ENCODE peak calls at places on chromosomes 16 and 17, in eight cellular contexts. J is activated T-helper 1 cell treated with anti-CD3 and anti-CD28 coated beads, Interleukin-2, amount 50 U/mL, for 16 hours; T is NCI-H1105; L is stimulated activated CD4-positive, alpha-beta T cell treated with anti-CD3 and anti-CD28 coated beads, Interleukin-15, amount 100 ng/mL, for 48 hours; W is NCI-H2171 treated with DMSO at 0.1 percent for 48 hours; N is stimulated activated CD8-positive, alpha-beta memory T cell treated with anti-CD3 and anti-CD28 coated beads, Interleukin-15, amount 100 ng/mL, for 24 hours; Z is posterior cingulate gyrus; F is HEK293T. G is an unnamed sample.

GRCh38 chr17:60959696-60960095 is 282.0 kb downstream of the BCAS3 start:
- DNase-seq in J (no peak), T (no peak), L (no peak), W (no peak), N (no peak), Z (no peak), F (no peak), G (no peak)

GRCh38 chr16:57999366-57999970 is 1.0 kb downstream of the ZNF319 start:
- DNase-seq in J (no peak), T (no peak), L (no peak), W (no peak), N (no peak), Z (peak), F (no peak), G (peak)

GRCh38 chr17:44322236-44322895 is 2.3 kb downstream of the SLC25A39 start:
- DNase-seq in J (no peak), T (no peak), L (no peak), W (no peak), N (no peak), Z (no peak), F (no peak), G (no peak)

GRCh38 chr16:78742501-78743283 is 643.2 kb downstream of the WWOX start:
- DNase-seq in J (peak), T (no peak), L (peak), W (no peak), N (peak), Z (no peak), F (peak), G (no peak)

GRCh38 chr17:5553479-5553878 is 30.8 kb downstream of the NLRP1 start:
- DNase-seq in J (no peak), T (no peak), L (no peak), W (no peak), N (no peak), Z (no peak), F (peak), G (no peak)

GRCh38 chr17:40260528-40260927 is 27.2 kb upstream of the CDC6 start:
- DNase-seq in J (no peak), T (no peak), L (no peak), W (no peak), N (no peak), Z (no peak), F (no peak), G (no peak)

GRCh38 chr16:48102083-48103008 is 53.4 kb downstream of the ABCC12 start:
- DNase-seq in J (no peak), T (no peak), L (no peak), W (peak), N (no peak), Z (peak), F (no peak), G (no peak)

GRCh38 chr17:41532947-41533570 is 5.0 kb upstream of the KRT19 start:
- DNase-seq in J (no peak), T (no peak), L (no peak), W (no peak), N (no peak), Z (peak), F (no peak), G (no peak)

GRCh38 chr16:29892458-29892813 is 6.9 kb downstream of the SEZ6L2 start:
- DNase-seq in J (no peak), T (no peak), L (no peak), W (no peak), N (no peak), Z (no peak), F (no peak), G (no peak)

GRCh38 chr17:27226611-27227234 is 67.2 kb upstream of the WSB1 start:
- DNase-seq in J (no peak), T (no peak), L (no peak), W (no peak), N (no peak), Z (no peak), F (no peak), G (no peak)

GRCh38 chr17:64001763-64002529 is 3.8 kb downstream of the PRR29 start:
- DNase-seq in J (no peak), T (no peak), L (no peak), W (no peak), N (no peak), Z (no peak), F (no peak), G (no peak)

GRCh38 chr17:78940708-78941107 is 15.5 kb upstream of the TIMP2 start:
- DNase-seq in J (no peak), T (no peak), L (no peak), W (no peak), N (no peak), Z (peak), F (no peak), G (no peak)

GRCh38 chr17:55723488-55723848 is 804 bp upstream of the TMEM100 start:
- DNase-seq in J (no peak), T (no peak), L (no peak), W (no peak), N (no peak), Z (no peak), F (no peak), G (no peak)

GRCh38 chr16:1019234-1019933 is 37.8 kb downstream of the SOX8 start:
- DNase-seq in J (no peak), T (no peak), L (no peak), W (no peak), N (no peak), Z (peak), F (no peak), G (peak)

GRCh38 chr17:46931596-46931995 is 8.6 kb downstream of the GOSR2 start:
- DNase-seq in J (no peak), T (no peak), L (no peak), W (no peak), N (no peak), Z (no peak), F (no peak), G (no peak)

GRCh38 chr17:50079334-50080095 is 15.6 kb upstream of the PDK2 start:
- DNase-seq in J (no peak), T (no peak), L (peak), W (peak), N (no peak), Z (peak), F (peak), G (peak)

GRCh38 chr16:4064950-4065352 is 51.3 kb downstream of the ADCY9 start:
- DNase-seq in J (no peak), T (no peak), L (no peak), W (no peak), N (no peak), Z (no peak), F (no peak), G (no peak)

GRCh38 chr16:51153275-51153991 is 2.4 kb upstream of the SALL1 start:
- DNase-seq in J (no peak), T (no peak), L (no peak), W (no peak), N (no peak), Z (peak), F (no peak), G (no peak)

GRCh38 chr16:69089091-69089912 is 16.2 kb upstream of the HAS3 start:
- DNase-seq in J (no peak), T (no peak), L (no peak), W (peak), N (no peak), Z (peak), F (no peak), G (no peak)

GRCh38 chr16:5944971-5945370 is 847.4 kb upstream of the EEF2KMT start:
- DNase-seq in J (no peak), T (no peak), L (no peak), W (no peak), N (no peak), Z (no peak), F (no peak), G (no peak)

GRCh38 chr17:57108656-57109392 is 23.8 kb downstream of the AKAP1 start:
- DNase-seq in J (no peak), T (no peak), L (no peak), W (no peak), N (no peak), Z (no peak), F (no peak), G (no peak)

GRCh38 chr17:79192503-79193500 is 118.2 kb downstream of the ENGASE start:
- DNase-seq in J (no peak), T (no peak), L (no peak), W (no peak), N (no peak), Z (no peak), F (peak), G (peak)

GRCh38 chr16:16940351-16940750 is 530.4 kb downstream of the XYLT1 start:
- DNase-seq in J (no peak), T (no peak), L (no peak), W (no peak), N (no peak), Z (no peak), F (no peak), G (no peak)

GRCh38 chr17:59811209-59811608 is 81.5 kb downstream of the TUBD1 start:
- DNase-seq in J (no peak), T (no peak), L (no peak), W (no peak), N (no peak), Z (no peak), F (no peak), G (no peak)

GRCh38 chr16:64121473-64121872 is 1000.4 kb downstream of the CDH11 start:
- DNase-seq in J (no peak), T (no peak), L (no peak), W (no peak), N (no peak), Z (no peak), F (no peak), G (no peak)

GRCh38 chr16:88924834-88925539 is 52.0 kb downstream of the CBFA2T3 start:
- DNase-seq in J (no peak), T (no peak), L (no peak), W (peak), N (no peak), Z (no peak), F (peak), G (no peak)